ENCODE peak calls at places on chromosome 2, in four cellular contexts. A is colonic mucosa, L is adrenal gland, V is transverse colon. D is an unnamed sample.

GRCh38 chr2:232076736-232077135 is 115.2 kb downstream of the DIS3L2 start:
- DNase-seq in L (no peak), A (no peak), V (no peak), D (no peak)

GRCh38 chr2:211611061-211611518 is 927.5 kb downstream of the ERBB4 start:
- DNase-seq in L (no peak), A (no peak), V (no peak), D (no peak)

GRCh38 chr2:14756981-14757657 is 124.6 kb downstream of the LRATD1 start:
- DNase-seq in A (no peak), L (peak; percentile 10), V (no peak), D (no peak)

GRCh38 chr2:120786559-120786960 is 50.9 kb downstream of the GLI2 start:
- DNase-seq in V (no peak), A (no peak), L (no peak), D (no peak)

GRCh38 chr2:232522014-232522854 is 2.0 kb downstream of the PRSS56 start:
- DNase-seq in L (peak; percentile 41), A (peak; percentile 57), V (peak; percentile 57), D (peak; percentile 68)

GRCh38 chr2:226423498-226423960 is 376.1 kb downstream of the IRS1 start:
- DNase-seq in A (no peak), V (peak; percentile 8), L (no peak), D (no peak)

GRCh38 chr2:240593703-240594451 is 7.3 kb downstream of the CAPN10 start:
- DNase-seq in A (no peak), V (peak; percentile 5), L (peak; percentile 4), D (no peak)

GRCh38 chr2:230925443-230925878 is 419 bp upstream of the GPR55 start:
- DNase-seq in A (no peak), V (peak; percentile 6), L (no peak), D (no peak)

GRCh38 chr2:18834341-18834740 is 245.0 kb upstream of the NT5C1B start:
- DNase-seq in A (no peak), L (peak; percentile 72), V (no peak), D (peak; percentile 56)

GRCh38 chr2:234945339-234945895 is 6.4 kb upstream of the SH3BP4 start:
- DNase-seq in V (no peak), A (no peak), L (no peak), D (no peak)

GRCh38 chr2:148721520-148721931 is 77.0 kb downstream of the EPC2 start:
- DNase-seq in V (no peak), A (no peak), L (no peak), D (no peak)

GRCh38 chr2:141618457-141618856 is 512.4 kb downstream of the LRP1B start:
- DNase-seq in L (no peak), V (no peak), A (no peak), D (no peak)

GRCh38 chr2:237336131-237336530 is 77.8 kb downstream of the COL6A3 start:
- DNase-seq in L (no peak), V (no peak), A (no peak), D (no peak)

GRCh38 chr2:144357623-144358400 is 162.1 kb downstream of the ZEB2 start:
- DNase-seq in A (no peak), V (no peak), L (peak; percentile 22), D (no peak)

GRCh38 chr2:186917866-186918265 is 68.9 kb upstream of the ZSWIM2 start:
- DNase-seq in L (no peak), V (no peak), A (no peak), D (no peak)

GRCh38 chr2:170815746-170816498 is 765 bp upstream of the GAD1 start:
- DNase-seq in L (peak; percentile 72), V (peak; percentile 65), A (peak; percentile 69), D (peak; percentile 58)

GRCh38 chr2:158321264-158321663 is 135.3 kb downstream of the CCDC148 start:
- DNase-seq in L (peak; percentile 53), A (no peak), V (no peak), D (peak; percentile 48)

GRCh38 chr2:234818937-234819336 is 132.9 kb upstream of the SH3BP4 start:
- DNase-seq in A (no peak), V (no peak), L (no peak), D (no peak)

GRCh38 chr2:105288133-105288532 is 41.4 kb downstream of the TGFBRAP1 start:
- DNase-seq in A (no peak), V (no peak), L (no peak), D (no peak)

GRCh38 chr2:8455236-8456148 is 226.4 kb upstream of the ID2 start:
- DNase-seq in A (no peak), V (no peak), L (no peak), D (no peak)

GRCh38 chr2:230216489-230216888 is 3.3 kb downstream of the SP110 start:
- DNase-seq in A (no peak), V (no peak), L (no peak), D (no peak)

GRCh38 chr2:43609304-43609883 is 13.6 kb upstream of the THADA start:
- DNase-seq in V (peak; percentile 21), L (peak; percentile 39), A (peak; percentile 56), D (peak; percentile 70)

GRCh38 chr2:158732573-158733429 is 62.3 kb upstream of the DAPL1 start:
- DNase-seq in A (no peak), L (no peak), V (no peak), D (no peak)

GRCh38 chr2:86292571-86293515 is 44.6 kb downstream of the REEP1 start:
- DNase-seq in L (no peak), V (no peak), A (peak; percentile 11), D (no peak)

GRCh38 chr2:201182650-201183372 is at the start of gene CASP10:
- DNase-seq in L (no peak), A (peak; percentile 65), V (peak; percentile 41), D (peak; percentile 88)

GRCh38 chr2:100182494-100183355 is 40.3 kb upstream of the AFF3 start:
- DNase-seq in L (peak; percentile 75), V (no peak), A (no peak), D (no peak)

GRCh38 chr2:112154246-112155110 is 16.3 kb downstream of the FBLN7 start:
- DNase-seq in L (no peak), A (no peak), V (no peak), D (no peak)

GRCh38 chr2:120919771-120920437 is 184.2 kb downstream of the GLI2 start:
- DNase-seq in A (no peak), V (no peak), L (no peak), D (no peak)

GRCh38 chr2:179340678-179341077 is 76.0 kb upstream of the SESTD1 start:
- DNase-seq in A (no peak), V (no peak), L (no peak), D (peak; percentile 75)

GRCh38 chr2:218991674-218992168 is 1.5 kb downstream of the CRYBA2 start:
- DNase-seq in A (no peak), L (no peak), V (no peak), D (peak; percentile 54)

GRCh38 chr2:44769349-44770005 is 172.0 kb upstream of the SIX3 start:
- DNase-seq in L (no peak), V (no peak), A (no peak), D (no peak)

GRCh38 chr2:65081232-65081685 is 25.0 kb downstream of the CEP68 start:
- DNase-seq in A (peak; percentile 19), V (no peak), L (no peak), D (no peak)

GRCh38 chr2:10043256-10043905 is at the start of gene KLF11:
- DNase-seq in V (peak; percentile 94), A (peak; percentile 88), L (peak; percentile 95), D (peak; percentile 97)

GRCh38 chr2:10043906-10044601 is 704 bp downstream of the KLF11 start:
- DNase-seq in A (peak; percentile 97), L (peak; percentile 98), V (peak; percentile 99), D (peak; percentile 96)

GRCh38 chr2:10047616-10048500 is 4.5 kb downstream of the KLF11 start:
- DNase-seq in L (no peak), A (no peak), V (no peak), D (no peak)

GRCh38 chr2:10046899-10047298 is 3.5 kb downstream of the KLF11 start:
- DNase-seq in L (no peak), V (no peak), A (no peak), D (no peak)

GRCh38 chr2:10045561-10046355 is 2.4 kb downstream of the KLF11 start:
- DNase-seq in L (peak; percentile 68), A (no peak), V (no peak), D (no peak)
- H3K4me1 ChIP-seq in L (peaks cover 31% of the 10 kb centered on the region), A (no peaks in the 10 kb centered on the region), V (peaks cover 60% of the 10 kb centered on the region), D (no peaks in the 10 kb centered on the region)

GRCh38 chr2:33242845-33243244 is 233.6 kb upstream of the RASGRP3 start:
- DNase-seq in A (no peak), L (no peak), V (no peak), D (peak; percentile 70)
- H3K4me3 ChIP-seq in A (no peak overlapping the region), L (no peak overlapping the region), V (no peak overlapping the region), D (no peak overlapping the region)

GRCh38 chr2:127373362-127374083 is 14.3 kb downstream of the MAP3K2 start:
- DNase-seq in V (no peak), A (no peak), L (no peak), D (no peak)
- H3K9me3 ChIP-seq in V (no peaks in the 10 kb centered on the region), A (no peaks in the 10 kb centered on the region), L (no peaks in the 10 kb centered on the region), D (peaks cover 2% of the 10 kb centered on the region)

GRCh38 chr2:74424139-74424992 is 2.8 kb downstream of the WDR54 start:
- DNase-seq in V (no peak), L (no peak), A (no peak), D (no peak)

GRCh38 chr2:74424995-74425406 is 3.5 kb downstream of the WDR54 start:
- DNase-seq in A (no peak), L (no peak), V (no peak), D (no peak)

GRCh38 chr2:74421248-74421870 is at the start of the genes C2orf81 and WDR54:
- DNase-seq in A (peak; percentile 87), L (peak; percentile 81), V (peak; percentile 91), D (peak; percentile 92)

GRCh38 chr2:74425523-74425922 is 4.0 kb downstream of the WDR54 start:
- DNase-seq in A (no peak), V (no peak), L (no peak), D (no peak)

DNA sequence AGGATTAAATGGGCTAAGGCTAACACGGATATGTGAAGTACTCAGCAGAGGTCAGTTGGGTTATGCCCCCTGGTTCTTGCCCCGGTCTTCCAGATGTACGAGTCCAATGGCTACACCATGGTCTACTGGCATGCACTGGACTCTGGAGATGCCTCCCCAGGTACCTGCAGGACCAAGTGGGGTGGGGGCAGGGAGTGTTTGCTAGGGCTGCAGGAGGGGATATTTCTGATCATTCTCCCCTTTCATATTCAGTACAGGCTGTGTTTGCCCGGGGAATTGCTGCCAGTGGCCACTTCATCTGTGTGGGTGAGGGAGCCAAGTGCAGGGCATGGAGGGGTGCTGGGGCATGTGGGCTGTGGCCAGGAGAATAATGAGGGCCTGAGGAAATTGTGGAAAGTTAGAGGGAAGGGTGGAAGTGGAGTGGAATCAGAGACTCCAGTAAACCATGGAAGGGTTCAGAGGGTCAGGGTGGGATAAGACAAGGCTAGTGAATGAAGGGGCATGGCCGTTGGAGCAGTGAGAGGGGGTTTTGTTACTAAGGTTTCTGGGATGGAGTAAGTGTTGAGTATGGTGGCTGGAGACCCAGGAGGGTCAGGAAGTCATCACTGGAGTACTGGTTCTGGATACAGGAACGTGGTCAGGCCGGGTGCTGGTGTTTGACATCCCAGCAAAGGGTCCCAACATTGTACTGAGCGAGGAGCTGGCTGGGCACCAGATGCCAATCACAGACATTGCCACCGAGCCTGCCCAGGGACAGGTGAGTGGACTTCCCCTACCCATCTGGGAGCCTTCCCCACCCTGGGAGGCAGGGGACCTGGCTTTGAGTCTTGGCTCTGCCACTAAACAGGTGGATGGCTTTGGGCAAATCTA is 1.9 kb downstream of the WDR54 start:
- DNase-seq in V (no peak), L (no peak), A (no peak), D (no peak)
- H3K4me1 ChIP-seq in V (peaks cover 19% of the 10 kb centered on the region), L (peaks cover 5% of the 10 kb centered on the region), A (no peaks in the 10 kb centered on the region), D (no peaks in the 10 kb centered on the region)

D was measured in cardiac muscle cell.